ENCODE peak calls at places on chromosomes 4 and X, in seven cellular contexts. K is NCI-H146, S is NB4, F is endothelial cell of umbilical vein, Y is SJCRH30, Z is kidney, T is HCT116. P is an unnamed sample.

GRCh38 chr4:47746122-47746521 is 91.7 kb downstream of the CORIN start:
- DNase-seq in Y (no peak), T (no peak), F (no peak), K (no peak), S (no peak), Z (no peak), P (no peak)

GRCh38 chrX:147953976-147954375 is 27.2 kb upstream of the FMR1NB start:
- DNase-seq in K (no peak), T (no peak), Y (no peak), Z (no peak), S (peak), F (no peak), P (no peak)

GRCh38 chr4:75671802-75672421 is 1.3 kb downstream of the G3BP2 start:
- DNase-seq in Y (no peak), S (no peak), T (no peak), Z (no peak), K (no peak), F (peak), P (no peak)

GRCh38 chrX:24672701-24673190 is 21.0 kb upstream of the POLA1 start:
- DNase-seq in Y (no peak), Z (no peak), F (no peak), S (no peak), K (no peak), T (no peak), P (no peak)

GRCh38 chrX:56788717-56789122 is 59.7 kb downstream of the NBDY start:
- DNase-seq in T (no peak), S (peak), Y (no peak), F (no peak), K (no peak), Z (peak), P (no peak)

GRCh38 chr4:123836919-123837605 is 440.5 kb downstream of the SPRY1 start:
- DNase-seq in K (no peak), S (no peak), Y (no peak), T (no peak), Z (no peak), F (no peak), P (no peak)

GRCh38 chr4:133402616-133403015 is 253.5 kb downstream of the PCDH10 start:
- DNase-seq in Y (no peak), T (no peak), K (no peak), F (no peak), S (no peak), Z (no peak), P (no peak)

GRCh38 chrX:123736333-123736921 is 3.6 kb upstream of the THOC2 start:
- DNase-seq in Z (no peak), F (no peak), T (no peak), S (no peak), Y (peak), K (no peak), P (no peak)

GRCh38 chr4:147754037-147754445 is 22.2 kb downstream of the ARHGAP10 start:
- DNase-seq in S (no peak), T (no peak), K (no peak), F (peak), Y (peak), Z (no peak), P (no peak)

GRCh38 chr4:7803992-7804758 is 135.5 kb downstream of the AFAP1 start:
- DNase-seq in S (peak), T (peak), Z (peak), K (peak), Y (peak), F (peak), P (peak)

GRCh38 chrX:34624416-34624815 is 32.7 kb downstream of the TMEM47 start:
- DNase-seq in F (no peak), Z (no peak), K (no peak), Y (no peak), T (no peak), S (no peak), P (no peak)

GRCh38 chrX:47218920-47219815 is 687 bp downstream of the CDK16 start:
- DNase-seq in K (peak), F (peak), S (peak), Y (peak), Z (peak), T (no peak), P (no peak)

GRCh38 chr4:187294861-187295260 is 571.2 kb upstream of the FAT1 start:
- DNase-seq in Z (no peak), T (no peak), Y (no peak), F (no peak), K (no peak), S (no peak), P (no peak)

GRCh38 chr4:158020175-158020574 is 152.7 kb downstream of the GASK1B start:
- DNase-seq in T (peak), K (no peak), S (no peak), Z (no peak), F (peak), Y (peak), P (no peak)

GRCh38 chrX:42149281-42149680 is 225.9 kb upstream of the CASK start:
- DNase-seq in Y (peak), K (no peak), F (no peak), Z (no peak), S (no peak), T (no peak), P (no peak)

GRCh38 chrX:22969416-22969815 is 30.3 kb upstream of the DDX53 start:
- DNase-seq in T (no peak), K (no peak), Z (no peak), F (no peak), Y (no peak), S (no peak), P (no peak)

GRCh38 chrX:2894885-2895292 is 34.2 kb downstream of the ARSD start:
- DNase-seq in Z (no peak), K (no peak), F (no peak), T (no peak), S (peak), Y (peak), P (no peak)

GRCh38 chr4:138199568-138200235 is 42.4 kb downstream of the SLC7A11 start:
- DNase-seq in S (no peak), Z (no peak), Y (no peak), K (no peak), F (peak), T (peak), P (no peak)

GRCh38 chr4:92988301-92988700 is 684.5 kb downstream of the GRID2 start:
- DNase-seq in Z (no peak), S (no peak), Y (no peak), F (no peak), T (no peak), K (no peak), P (no peak)

GRCh38 chr4:24482871-24483270 is 101.5 kb downstream of the DHX15 start:
- DNase-seq in K (no peak), F (no peak), Z (no peak), S (no peak), Y (no peak), T (no peak), P (no peak)

GRCh38 chr4:87819281-87819919 is 13.4 kb upstream of the MEPE start:
- DNase-seq in T (no peak), K (no peak), S (no peak), Z (no peak), F (no peak), Y (peak), P (no peak)

GRCh38 chr4:38753021-38753806 is 29.6 kb downstream of the TLR10 start:
- DNase-seq in K (no peak), F (peak), Z (peak), S (peak), T (peak), Y (peak), P (peak)

GRCh38 chr4:168836482-168836881 is 173.6 kb downstream of the CBR4 start:
- DNase-seq in Y (no peak), S (no peak), K (no peak), T (no peak), Z (no peak), F (no peak), P (no peak)

GRCh38 chr4:37662861-37663390 is 23.2 kb downstream of the RELL1 start:
- DNase-seq in S (no peak), K (no peak), Z (no peak), Y (peak), F (no peak), T (no peak), P (no peak)

GRCh38 chrX:38041237-38041636 is 34.9 kb downstream of the SYTL5 start:
- DNase-seq in Y (no peak), Z (no peak), F (no peak), K (no peak), S (no peak), T (no peak), P (no peak)

GRCh38 chr4:1226167-1226514 is 22.8 kb downstream of the CTBP1 start:
- DNase-seq in S (no peak), Y (no peak), F (no peak), T (no peak), Z (peak), K (no peak), P (no peak)

GRCh38 chr4:13182136-13182535 is 302.0 kb downstream of the RAB28 start:
- DNase-seq in S (no peak), Z (no peak), F (no peak), T (no peak), Y (no peak), K (no peak), P (no peak)

GRCh38 chr4:189143255-189143654 is 797.4 kb upstream of the FRG1 start:
- DNase-seq in S (no peak), Y (no peak), T (peak), Z (no peak), K (no peak), F (no peak), P (no peak)

P was measured in H1.